ENCODE peak calls at places on chromosomes 5 and 9, in four cellular contexts. Z, S, O and K are unnamed samples.
A peak's percentile ranks its signal among the peaks of the same experiment; 100 is the strongest.

GRCh38 chr9:97437151-97437550 is 25.3 kb downstream of the TDRD7 start:
- DNase-seq in O (no peak), S (no peak), Z (no peak), K (no peak)

GRCh38 chr9:120970249-120970648 is 43.7 kb upstream of the TRAF1 start:
- DNase-seq in S (no peak), Z (no peak), O (no peak), K (no peak)

GRCh38 chr5:131393498-131393968 is 129.7 kb downstream of the CDC42SE2 start:
- DNase-seq in S (no peak), O (no peak), Z (no peak), K (no peak)

GRCh38 chr9:135887585-135888050 is 19.7 kb downstream of the CAMSAP1 start:
- DNase-seq in S (peak; percentile 73), Z (no peak), O (peak; percentile 59), K (peak; percentile 73)

GRCh38 chr9:82829818-82830217 is 233.1 kb downstream of the RASEF start:
- DNase-seq in O (no peak), S (no peak), Z (no peak), K (no peak)

GRCh38 chr9:84917366-84918063 is 248.0 kb downstream of the NTRK2 start:
- DNase-seq in Z (no peak), S (no peak), O (no peak), K (no peak)

GRCh38 chr5:135843571-135844337 is 9.3 kb downstream of the SLC25A48 start:
- DNase-seq in S (no peak), Z (no peak), O (no peak), K (no peak)

GRCh38 chr9:34547960-34548603 is 25.3 kb upstream of the ENHO start:
- DNase-seq in S (peak; percentile 52), O (peak; percentile 43), Z (peak; percentile 48), K (peak; percentile 71)

GRCh38 chr5:66814146-66814991 is 218.2 kb downstream of the MAST4 start:
- DNase-seq in Z (peak; percentile 43), O (no peak), S (peak; percentile 52), K (peak; percentile 89)

GRCh38 chr9:98364042-98364441 is 108.6 kb upstream of the TBC1D2 start:
- DNase-seq in S (no peak), O (no peak), Z (no peak), K (no peak)

GRCh38 chr5:86858452-86858851 is 240.7 kb downstream of the COX7C start:
- DNase-seq in Z (no peak), O (no peak), S (no peak), K (no peak)